ENCODE peak calls at places on chromosome 15, in eight cellular contexts. One of them, this sample, is unnamed.
A peak's percentile ranks its signal among the peaks of the same experiment; 100 is the strongest.

GRCh38 chr15:84836859-84837258 is 19.7 kb downstream of the ALPK3 start:
- DNase-seq in choroid plexus epithelial cell: no peak
- DNase-seq in ovary: no peak
- DNase-seq in stimulated activated naive CD4-positive, alpha-beta T cell: no peak
- DNase-seq in T-cell: no peak
- DNase-seq in left cardiac atrium: no peak
- DNase-seq in kidney tubule cell: no peak
- DNase-seq in cortex of kidney: no peak
- DNase-seq in this sample: no peak

GRCh38 chr15:70320077-70320830 is 222.5 kb upstream of the TLE3 start:
- DNase-seq in choroid plexus epithelial cell: no peak
- DNase-seq in ovary: no peak
- DNase-seq in stimulated activated naive CD4-positive, alpha-beta T cell: no peak
- DNase-seq in T-cell: no peak
- DNase-seq in left cardiac atrium: no peak
- DNase-seq in kidney tubule cell: no peak
- DNase-seq in cortex of kidney: no peak
- DNase-seq in this sample: no peak

GRCh38 chr15:56616551-56616950 is 116.8 kb downstream of the ZNF280D start:
- DNase-seq in choroid plexus epithelial cell: no peak
- DNase-seq in ovary: no peak
- DNase-seq in stimulated activated naive CD4-positive, alpha-beta T cell: no peak
- DNase-seq in T-cell: no peak
- DNase-seq in left cardiac atrium: no peak
- DNase-seq in kidney tubule cell: no peak
- DNase-seq in cortex of kidney: no peak
- DNase-seq in this sample: no peak

GRCh38 chr15:39833515-39833981 is 50.9 kb upstream of the FSIP1 start:
- DNase-seq in choroid plexus epithelial cell: peak; percentile 61
- DNase-seq in ovary: no peak
- DNase-seq in stimulated activated naive CD4-positive, alpha-beta T cell: no peak
- DNase-seq in T-cell: no peak
- DNase-seq in left cardiac atrium: no peak
- DNase-seq in kidney tubule cell: no peak
- DNase-seq in cortex of kidney: no peak
- DNase-seq in this sample: no peak

GRCh38 chr15:50854594-50855490 is 53.6 kb upstream of the AP4E1 start:
- DNase-seq in choroid plexus epithelial cell: peak; percentile 69
- DNase-seq in ovary: no peak
- DNase-seq in stimulated activated naive CD4-positive, alpha-beta T cell: no peak
- DNase-seq in T-cell: no peak
- DNase-seq in left cardiac atrium: no peak
- DNase-seq in kidney tubule cell: peak; percentile 17
- DNase-seq in cortex of kidney: no peak
- DNase-seq in this sample: no peak

GRCh38 chr15:70050970-70051369 is 46.7 kb downstream of the TLE3 start:
- DNase-seq in choroid plexus epithelial cell: no peak
- DNase-seq in ovary: peak; percentile 19
- DNase-seq in stimulated activated naive CD4-positive, alpha-beta T cell: no peak
- DNase-seq in T-cell: no peak
- DNase-seq in left cardiac atrium: no peak
- DNase-seq in kidney tubule cell: no peak
- DNase-seq in cortex of kidney: no peak
- DNase-seq in this sample: no peak

GRCh38 chr15:80183886-80184285 is 31.1 kb downstream of the FAH start:
- DNase-seq in choroid plexus epithelial cell: peak; percentile 56
- DNase-seq in ovary: no peak
- DNase-seq in stimulated activated naive CD4-positive, alpha-beta T cell: no peak
- DNase-seq in T-cell: no peak
- DNase-seq in left cardiac atrium: no peak
- DNase-seq in kidney tubule cell: no peak
- DNase-seq in cortex of kidney: no peak
- DNase-seq in this sample: no peak

GRCh38 chr15:28115871-28116270 is 16.8 kb upstream of the OCA2 start:
- DNase-seq in choroid plexus epithelial cell: no peak
- DNase-seq in ovary: no peak
- DNase-seq in stimulated activated naive CD4-positive, alpha-beta T cell: no peak
- DNase-seq in T-cell: no peak
- DNase-seq in left cardiac atrium: no peak
- DNase-seq in kidney tubule cell: no peak
- DNase-seq in cortex of kidney: no peak
- DNase-seq in this sample: no peak

GRCh38 chr15:74397239-74398068 is 30.0 kb upstream of the CYP11A1 start:
- DNase-seq in choroid plexus epithelial cell: no peak
- DNase-seq in ovary: no peak
- DNase-seq in stimulated activated naive CD4-positive, alpha-beta T cell: no peak
- DNase-seq in T-cell: no peak
- DNase-seq in left cardiac atrium: no peak
- DNase-seq in kidney tubule cell: peak; percentile 75
- DNase-seq in cortex of kidney: no peak
- DNase-seq in this sample: no peak

GRCh38 chr15:31374489-31374888 is 47.9 kb downstream of the KLF13 start:
- DNase-seq in choroid plexus epithelial cell: no peak
- DNase-seq in ovary: no peak
- DNase-seq in stimulated activated naive CD4-positive, alpha-beta T cell: no peak
- DNase-seq in T-cell: no peak
- DNase-seq in left cardiac atrium: no peak
- DNase-seq in kidney tubule cell: no peak
- DNase-seq in cortex of kidney: no peak
- DNase-seq in this sample: no peak

GRCh38 chr15:57692709-57693108 is 13.8 kb upstream of the POLR2M start:
- DNase-seq in choroid plexus epithelial cell: peak; percentile 73
- DNase-seq in ovary: no peak
- DNase-seq in stimulated activated naive CD4-positive, alpha-beta T cell: no peak
- DNase-seq in T-cell: no peak
- DNase-seq in left cardiac atrium: no peak
- DNase-seq in kidney tubule cell: no peak
- DNase-seq in cortex of kidney: no peak
- DNase-seq in this sample: no peak

GRCh38 chr15:42084465-42085235 is 9.7 kb downstream of the PLA2G4D start:
- DNase-seq in choroid plexus epithelial cell: peak; percentile 65
- DNase-seq in ovary: peak; percentile 78
- DNase-seq in stimulated activated naive CD4-positive, alpha-beta T cell: peak; percentile 13
- DNase-seq in T-cell: no peak
- DNase-seq in left cardiac atrium: peak; percentile 69
- DNase-seq in kidney tubule cell: peak; percentile 89
- DNase-seq in cortex of kidney: no peak
- DNase-seq in this sample: peak; percentile 41

GRCh38 chr15:77335298-77335697 is 84.6 kb downstream of the PEAK1 start:
- DNase-seq in choroid plexus epithelial cell: peak; percentile 66
- DNase-seq in ovary: no peak
- DNase-seq in stimulated activated naive CD4-positive, alpha-beta T cell: no peak
- DNase-seq in T-cell: no peak
- DNase-seq in left cardiac atrium: peak; percentile 40
- DNase-seq in kidney tubule cell: no peak
- DNase-seq in cortex of kidney: no peak
- DNase-seq in this sample: no peak

GRCh38 chr15:39310633-39311032 is 270.2 kb upstream of the THBS1 start:
- DNase-seq in choroid plexus epithelial cell: no peak
- DNase-seq in ovary: no peak
- DNase-seq in stimulated activated naive CD4-positive, alpha-beta T cell: no peak
- DNase-seq in T-cell: no peak
- DNase-seq in left cardiac atrium: no peak
- DNase-seq in kidney tubule cell: peak; percentile 26
- DNase-seq in cortex of kidney: no peak
- DNase-seq in this sample: no peak

GRCh38 chr15:96893159-96893906 is 562.8 kb downstream of the NR2F2 start:
- DNase-seq in choroid plexus epithelial cell: peak; percentile 75
- DNase-seq in ovary: no peak
- DNase-seq in stimulated activated naive CD4-positive, alpha-beta T cell: no peak
- DNase-seq in T-cell: no peak
- DNase-seq in left cardiac atrium: no peak
- DNase-seq in kidney tubule cell: peak; percentile 66
- DNase-seq in cortex of kidney: no peak
- DNase-seq in this sample: no peak

GRCh38 chr15:101314726-101315125 is 19.7 kb upstream of the SNRPA1 start:
- DNase-seq in choroid plexus epithelial cell: no peak
- DNase-seq in ovary: no peak
- DNase-seq in stimulated activated naive CD4-positive, alpha-beta T cell: no peak
- DNase-seq in T-cell: no peak
- DNase-seq in left cardiac atrium: no peak
- DNase-seq in kidney tubule cell: no peak
- DNase-seq in cortex of kidney: no peak
- DNase-seq in this sample: no peak

GRCh38 chr15:82535566-82536408 is 4.5 kb downstream of the RPS17 start:
- DNase-seq in choroid plexus epithelial cell: no peak
- DNase-seq in ovary: no peak
- DNase-seq in stimulated activated naive CD4-positive, alpha-beta T cell: no peak
- DNase-seq in T-cell: no peak
- DNase-seq in left cardiac atrium: no peak
- DNase-seq in kidney tubule cell: peak; percentile 7
- DNase-seq in cortex of kidney: no peak
- DNase-seq in this sample: no peak

GRCh38 chr15:96276438-96277210 is 53.9 kb upstream of the NR2F2 start:
- DNase-seq in choroid plexus epithelial cell: peak; percentile 46
- DNase-seq in ovary: no peak
- DNase-seq in stimulated activated naive CD4-positive, alpha-beta T cell: no peak
- DNase-seq in T-cell: no peak
- DNase-seq in left cardiac atrium: no peak
- DNase-seq in kidney tubule cell: peak; percentile 30
- DNase-seq in cortex of kidney: no peak
- DNase-seq in this sample: no peak

GRCh38 chr15:78341057-78341763 is 1.1 kb downstream of the CRABP1 start:
- DNase-seq in choroid plexus epithelial cell: no peak
- DNase-seq in ovary: no peak
- DNase-seq in stimulated activated naive CD4-positive, alpha-beta T cell: no peak
- DNase-seq in T-cell: no peak
- DNase-seq in left cardiac atrium: no peak
- DNase-seq in kidney tubule cell: no peak
- DNase-seq in cortex of kidney: no peak
- DNase-seq in this sample: no peak

GRCh38 chr15:75822685-75823278 is 20.5 kb upstream of the UBE2Q2 start:
- DNase-seq in choroid plexus epithelial cell: no peak
- DNase-seq in ovary: no peak
- DNase-seq in stimulated activated naive CD4-positive, alpha-beta T cell: no peak
- DNase-seq in T-cell: no peak
- DNase-seq in left cardiac atrium: no peak
- DNase-seq in kidney tubule cell: peak; percentile 73
- DNase-seq in cortex of kidney: no peak
- DNase-seq in this sample: no peak

GRCh38 chr15:78266229-78266628 is 1.9 kb downstream of the DNAJA4 start:
- DNase-seq in choroid plexus epithelial cell: no peak
- DNase-seq in ovary: no peak
- DNase-seq in stimulated activated naive CD4-positive, alpha-beta T cell: no peak
- DNase-seq in T-cell: no peak
- DNase-seq in left cardiac atrium: no peak
- DNase-seq in kidney tubule cell: no peak
- DNase-seq in cortex of kidney: no peak
- DNase-seq in this sample: no peak

GRCh38 chr15:28936481-28936881 is 50.7 kb downstream of the APBA2 start:
- DNase-seq in choroid plexus epithelial cell: no peak
- DNase-seq in ovary: no peak
- DNase-seq in stimulated activated naive CD4-positive, alpha-beta T cell: no peak
- DNase-seq in T-cell: no peak
- DNase-seq in left cardiac atrium: no peak
- DNase-seq in kidney tubule cell: no peak
- DNase-seq in cortex of kidney: no peak
- DNase-seq in this sample: no peak

GRCh38 chr15:96804754-96805153 is 474.3 kb downstream of the NR2F2 start:
- DNase-seq in choroid plexus epithelial cell: no peak
- DNase-seq in ovary: no peak
- DNase-seq in stimulated activated naive CD4-positive, alpha-beta T cell: no peak
- DNase-seq in T-cell: no peak
- DNase-seq in left cardiac atrium: no peak
- DNase-seq in kidney tubule cell: peak; percentile 36
- DNase-seq in cortex of kidney: no peak
- DNase-seq in this sample: no peak

GRCh38 chr15:68418611-68419161 is 13.3 kb downstream of the ITGA11 start:
- DNase-seq in choroid plexus epithelial cell: peak; percentile 77
- DNase-seq in ovary: no peak
- DNase-seq in stimulated activated naive CD4-positive, alpha-beta T cell: no peak
- DNase-seq in T-cell: no peak
- DNase-seq in left cardiac atrium: peak; percentile 60
- DNase-seq in kidney tubule cell: no peak
- DNase-seq in cortex of kidney: no peak
- DNase-seq in this sample: no peak

GRCh38 chr15:51828621-51829359 is 663 bp upstream of the TMOD3 start:
- DNase-seq in choroid plexus epithelial cell: no peak
- DNase-seq in ovary: no peak
- DNase-seq in stimulated activated naive CD4-positive, alpha-beta T cell: no peak
- DNase-seq in T-cell: no peak
- DNase-seq in left cardiac atrium: no peak
- DNase-seq in kidney tubule cell: peak; percentile 81
- DNase-seq in cortex of kidney: no peak
- DNase-seq in this sample: no peak

GRCh38 chr15:55289011-55289572 is 521 bp downstream of the RAB27A start:
- DNase-seq in choroid plexus epithelial cell: peak; percentile 76
- DNase-seq in ovary: peak; percentile 36
- DNase-seq in stimulated activated naive CD4-positive, alpha-beta T cell: peak; percentile 5
- DNase-seq in T-cell: no peak
- DNase-seq in left cardiac atrium: peak; percentile 44
- DNase-seq in kidney tubule cell: peak; percentile 30
- DNase-seq in cortex of kidney: no peak
- DNase-seq in this sample: peak; percentile 22

GRCh38 chr15:94576889-94577533 is 345.6 kb downstream of the MCTP2 start:
- DNase-seq in choroid plexus epithelial cell: peak; percentile 11
- DNase-seq in ovary: no peak
- DNase-seq in stimulated activated naive CD4-positive, alpha-beta T cell: no peak
- DNase-seq in T-cell: no peak
- DNase-seq in left cardiac atrium: peak; percentile 24
- DNase-seq in kidney tubule cell: peak; percentile 36
- DNase-seq in cortex of kidney: no peak
- DNase-seq in this sample: peak; percentile 2

GRCh38 chr15:56176996-56177395 is 66.7 kb downstream of the RFX7 start:
- DNase-seq in choroid plexus epithelial cell: no peak
- DNase-seq in ovary: no peak
- DNase-seq in stimulated activated naive CD4-positive, alpha-beta T cell: no peak
- DNase-seq in T-cell: no peak
- DNase-seq in left cardiac atrium: no peak
- DNase-seq in kidney tubule cell: peak; percentile 71
- DNase-seq in cortex of kidney: no peak
- DNase-seq in this sample: no peak

GRCh38 chr15:39341238-39341637 is 239.6 kb upstream of the THBS1 start:
- DNase-seq in choroid plexus epithelial cell: no peak
- DNase-seq in ovary: no peak
- DNase-seq in stimulated activated naive CD4-positive, alpha-beta T cell: no peak
- DNase-seq in T-cell: no peak
- DNase-seq in left cardiac atrium: no peak
- DNase-seq in kidney tubule cell: no peak
- DNase-seq in cortex of kidney: no peak
- DNase-seq in this sample: no peak

GRCh38 chr15:89171136-89172072 is 50.0 kb downstream of the RLBP1 start:
- DNase-seq in choroid plexus epithelial cell: peak; percentile 66
- DNase-seq in ovary: no peak
- DNase-seq in stimulated activated naive CD4-positive, alpha-beta T cell: no peak
- DNase-seq in T-cell: no peak
- DNase-seq in left cardiac atrium: no peak
- DNase-seq in kidney tubule cell: peak; percentile 60
- DNase-seq in cortex of kidney: no peak
- DNase-seq in this sample: peak; percentile 27

GRCh38 chr15:42547926-42548257 is 701 bp downstream of the LRRC57 start:
- DNase-seq in choroid plexus epithelial cell: peak; percentile 77
- DNase-seq in ovary: no peak
- DNase-seq in stimulated activated naive CD4-positive, alpha-beta T cell: no peak
- DNase-seq in T-cell: no peak
- DNase-seq in left cardiac atrium: no peak
- DNase-seq in kidney tubule cell: no peak
- DNase-seq in cortex of kidney: no peak
- DNase-seq in this sample: no peak

GRCh38 chr15:83108266-83109219 is 1.1 kb downstream of the TM6SF1 start:
- DNase-seq in choroid plexus epithelial cell: peak; percentile 90
- DNase-seq in ovary: no peak
- DNase-seq in stimulated activated naive CD4-positive, alpha-beta T cell: no peak
- DNase-seq in T-cell: no peak
- DNase-seq in left cardiac atrium: peak; percentile 69
- DNase-seq in kidney tubule cell: peak; percentile 33
- DNase-seq in cortex of kidney: no peak
- DNase-seq in this sample: no peak

GRCh38 chr15:85657132-85657531 is 137.6 kb downstream of the KLHL25 start:
- DNase-seq in choroid plexus epithelial cell: no peak
- DNase-seq in ovary: no peak
- DNase-seq in stimulated activated naive CD4-positive, alpha-beta T cell: no peak
- DNase-seq in T-cell: no peak
- DNase-seq in left cardiac atrium: no peak
- DNase-seq in kidney tubule cell: no peak
- DNase-seq in cortex of kidney: no peak
- DNase-seq in this sample: no peak

GRCh38 chr15:75362642-75363249 is 5.7 kb downstream of the MAN2C1 start:
- DNase-seq in choroid plexus epithelial cell: no peak
- DNase-seq in ovary: no peak
- DNase-seq in stimulated activated naive CD4-positive, alpha-beta T cell: no peak
- DNase-seq in T-cell: no peak
- DNase-seq in left cardiac atrium: no peak
- DNase-seq in kidney tubule cell: no peak
- DNase-seq in cortex of kidney: no peak
- DNase-seq in this sample: no peak

This sample was measured in T-helper 9 cell.